ENCODE peak calls at places on chromosomes 7 and 10, in seven cellular contexts. One of them, this sample, is unnamed.

GRCh38 chr10:121409466-121410104 is 188.7 kb downstream of the FGFR2 start:
- DNase-seq in GM03348: no peak
- DNase-seq in activated gamma-delta T cell treated with anti-CD3 and anti-CD28 coated beads, Interleukin-2, amount 50 U/mL, for 16 hours: no peak
- DNase-seq in GM13976: no peak
- DNase-seq in OCI-LY7: no peak
- DNase-seq in substantia nigra: no peak
- DNase-seq in progenitor cell of endocrine pancreas: no peak
- DNase-seq in this sample: no peak

GRCh38 chr10:30111340-30111980 is 52.1 kb upstream of the JCAD start:
- DNase-seq in substantia nigra: no peak
- DNase-seq in progenitor cell of endocrine pancreas: no peak
- DNase-seq in GM13976: no peak
- DNase-seq in OCI-LY7: no peak
- DNase-seq in activated gamma-delta T cell treated with anti-CD3 and anti-CD28 coated beads, Interleukin-2, amount 50 U/mL, for 16 hours: no peak
- DNase-seq in GM03348: peak
- DNase-seq in this sample: no peak

GRCh38 chr10:125392140-125392539 is 231.8 kb upstream of the CTBP2 start:
- DNase-seq in OCI-LY7: no peak
- DNase-seq in substantia nigra: no peak
- DNase-seq in progenitor cell of endocrine pancreas: no peak
- DNase-seq in GM03348: peak
- DNase-seq in GM13976: no peak
- DNase-seq in activated gamma-delta T cell treated with anti-CD3 and anti-CD28 coated beads, Interleukin-2, amount 50 U/mL, for 16 hours: no peak
- DNase-seq in this sample: no peak

GRCh38 chr7:149125189-149125863 is 798 bp downstream of the ZNF425 start:
- DNase-seq in substantia nigra: no peak
- DNase-seq in activated gamma-delta T cell treated with anti-CD3 and anti-CD28 coated beads, Interleukin-2, amount 50 U/mL, for 16 hours: no peak
- DNase-seq in GM13976: no peak
- DNase-seq in GM03348: no peak
- DNase-seq in OCI-LY7: peak
- DNase-seq in progenitor cell of endocrine pancreas: no peak
- DNase-seq in this sample: no peak

GRCh38 chr7:131878777-131879176 is 322.3 kb upstream of the PODXL start:
- DNase-seq in substantia nigra: no peak
- DNase-seq in progenitor cell of endocrine pancreas: no peak
- DNase-seq in activated gamma-delta T cell treated with anti-CD3 and anti-CD28 coated beads, Interleukin-2, amount 50 U/mL, for 16 hours: no peak
- DNase-seq in GM13976: no peak
- DNase-seq in OCI-LY7: no peak
- DNase-seq in GM03348: no peak
- DNase-seq in this sample: no peak

GRCh38 chr7:134327896-134328295 is 11.2 kb upstream of the SLC35B4 start:
- DNase-seq in OCI-LY7: peak
- DNase-seq in GM13976: peak
- DNase-seq in GM03348: peak
- DNase-seq in activated gamma-delta T cell treated with anti-CD3 and anti-CD28 coated beads, Interleukin-2, amount 50 U/mL, for 16 hours: peak
- DNase-seq in progenitor cell of endocrine pancreas: no peak
- DNase-seq in substantia nigra: peak
- DNase-seq in this sample: peak

GRCh38 chr10:51843966-51844365 is 144.6 kb upstream of the CSTF2T start:
- DNase-seq in activated gamma-delta T cell treated with anti-CD3 and anti-CD28 coated beads, Interleukin-2, amount 50 U/mL, for 16 hours: no peak
- DNase-seq in GM13976: no peak
- DNase-seq in progenitor cell of endocrine pancreas: no peak
- DNase-seq in OCI-LY7: no peak
- DNase-seq in substantia nigra: no peak
- DNase-seq in GM03348: no peak
- DNase-seq in this sample: no peak

GRCh38 chr10:15877836-15878576 is 17.7 kb upstream of the MINDY3 start:
- DNase-seq in activated gamma-delta T cell treated with anti-CD3 and anti-CD28 coated beads, Interleukin-2, amount 50 U/mL, for 16 hours: no peak
- DNase-seq in GM13976: no peak
- DNase-seq in progenitor cell of endocrine pancreas: no peak
- DNase-seq in substantia nigra: no peak
- DNase-seq in OCI-LY7: no peak
- DNase-seq in GM03348: no peak
- DNase-seq in this sample: no peak

GRCh38 chr7:158322616-158323530 is 264.8 kb downstream of the PTPRN2 start:
- DNase-seq in progenitor cell of endocrine pancreas: no peak
- DNase-seq in activated gamma-delta T cell treated with anti-CD3 and anti-CD28 coated beads, Interleukin-2, amount 50 U/mL, for 16 hours: no peak
- DNase-seq in substantia nigra: no peak
- DNase-seq in OCI-LY7: no peak
- DNase-seq in GM13976: no peak
- DNase-seq in GM03348: no peak
- DNase-seq in this sample: no peak

GRCh38 chr10:33273295-33274002 is 61.0 kb downstream of the NRP1 start:
- DNase-seq in GM03348: peak
- DNase-seq in substantia nigra: peak
- DNase-seq in activated gamma-delta T cell treated with anti-CD3 and anti-CD28 coated beads, Interleukin-2, amount 50 U/mL, for 16 hours: no peak
- DNase-seq in progenitor cell of endocrine pancreas: no peak
- DNase-seq in OCI-LY7: no peak
- DNase-seq in GM13976: no peak
- DNase-seq in this sample: no peak

GRCh38 chr10:21516270-21517131 is 9.0 kb downstream of the SKIDA1 start:
- DNase-seq in GM03348: peak
- DNase-seq in GM13976: peak
- DNase-seq in OCI-LY7: peak
- DNase-seq in activated gamma-delta T cell treated with anti-CD3 and anti-CD28 coated beads, Interleukin-2, amount 50 U/mL, for 16 hours: no peak
- DNase-seq in progenitor cell of endocrine pancreas: no peak
- DNase-seq in substantia nigra: peak
- DNase-seq in this sample: peak

GRCh38 chr10:111973306-111973705 is 210.3 kb downstream of the GPAM start:
- DNase-seq in GM13976: no peak
- DNase-seq in progenitor cell of endocrine pancreas: no peak
- DNase-seq in GM03348: peak
- DNase-seq in activated gamma-delta T cell treated with anti-CD3 and anti-CD28 coated beads, Interleukin-2, amount 50 U/mL, for 16 hours: no peak
- DNase-seq in OCI-LY7: no peak
- DNase-seq in substantia nigra: no peak
- DNase-seq in this sample: no peak

GRCh38 chr10:118397391-118397790 is 55.3 kb upstream of the FAM204A start:
- DNase-seq in substantia nigra: no peak
- DNase-seq in progenitor cell of endocrine pancreas: no peak
- DNase-seq in GM03348: no peak
- DNase-seq in GM13976: no peak
- DNase-seq in OCI-LY7: no peak
- DNase-seq in activated gamma-delta T cell treated with anti-CD3 and anti-CD28 coated beads, Interleukin-2, amount 50 U/mL, for 16 hours: no peak
- DNase-seq in this sample: no peak

GRCh38 chr7:35537067-35538023 is 157.6 kb downstream of the HERPUD2 start:
- DNase-seq in GM13976: peak
- DNase-seq in GM03348: peak
- DNase-seq in OCI-LY7: peak
- DNase-seq in substantia nigra: peak
- DNase-seq in progenitor cell of endocrine pancreas: peak
- DNase-seq in activated gamma-delta T cell treated with anti-CD3 and anti-CD28 coated beads, Interleukin-2, amount 50 U/mL, for 16 hours: peak
- DNase-seq in this sample: peak

GRCh38 chr7:36188266-36188665 is 35.2 kb downstream of the EEPD1 start:
- DNase-seq in GM03348: no peak
- DNase-seq in OCI-LY7: no peak
- DNase-seq in progenitor cell of endocrine pancreas: no peak
- DNase-seq in substantia nigra: peak
- DNase-seq in activated gamma-delta T cell treated with anti-CD3 and anti-CD28 coated beads, Interleukin-2, amount 50 U/mL, for 16 hours: no peak
- DNase-seq in GM13976: no peak
- DNase-seq in this sample: no peak

GRCh38 chr7:41880107-41880506 is 177.2 kb upstream of the INHBA start:
- DNase-seq in GM13976: no peak
- DNase-seq in GM03348: peak
- DNase-seq in progenitor cell of endocrine pancreas: no peak
- DNase-seq in activated gamma-delta T cell treated with anti-CD3 and anti-CD28 coated beads, Interleukin-2, amount 50 U/mL, for 16 hours: no peak
- DNase-seq in OCI-LY7: no peak
- DNase-seq in substantia nigra: peak
- DNase-seq in this sample: no peak

GRCh38 chr7:33946094-33946699 is 40.9 kb downstream of the BMPER start:
- DNase-seq in substantia nigra: no peak
- DNase-seq in GM03348: no peak
- DNase-seq in activated gamma-delta T cell treated with anti-CD3 and anti-CD28 coated beads, Interleukin-2, amount 50 U/mL, for 16 hours: no peak
- DNase-seq in OCI-LY7: no peak
- DNase-seq in progenitor cell of endocrine pancreas: no peak
- DNase-seq in GM13976: no peak
- DNase-seq in this sample: no peak

GRCh38 chr7:132584796-132585494 is 8.7 kb upstream of the PLXNA4 start:
- DNase-seq in substantia nigra: no peak
- DNase-seq in progenitor cell of endocrine pancreas: no peak
- DNase-seq in OCI-LY7: no peak
- DNase-seq in activated gamma-delta T cell treated with anti-CD3 and anti-CD28 coated beads, Interleukin-2, amount 50 U/mL, for 16 hours: no peak
- DNase-seq in GM03348: no peak
- DNase-seq in GM13976: no peak
- DNase-seq in this sample: no peak

GRCh38 chr7:152543801-152544200 is 108.0 kb upstream of the KMT2C start:
- DNase-seq in substantia nigra: no peak
- DNase-seq in OCI-LY7: no peak
- DNase-seq in GM13976: no peak
- DNase-seq in progenitor cell of endocrine pancreas: no peak
- DNase-seq in activated gamma-delta T cell treated with anti-CD3 and anti-CD28 coated beads, Interleukin-2, amount 50 U/mL, for 16 hours: no peak
- DNase-seq in GM03348: no peak
- DNase-seq in this sample: no peak

GRCh38 chr7:123070702-123071286 is 75.3 kb upstream of the TAS2R16 start:
- DNase-seq in substantia nigra: no peak
- DNase-seq in GM03348: no peak
- DNase-seq in OCI-LY7: peak
- DNase-seq in GM13976: peak
- DNase-seq in progenitor cell of endocrine pancreas: no peak
- DNase-seq in activated gamma-delta T cell treated with anti-CD3 and anti-CD28 coated beads, Interleukin-2, amount 50 U/mL, for 16 hours: no peak
- DNase-seq in this sample: peak

GRCh38 chr10:18418579-18419210 is 232.7 kb downstream of the NSUN6 start:
- DNase-seq in activated gamma-delta T cell treated with anti-CD3 and anti-CD28 coated beads, Interleukin-2, amount 50 U/mL, for 16 hours: no peak
- DNase-seq in substantia nigra: peak
- DNase-seq in OCI-LY7: no peak
- DNase-seq in GM13976: no peak
- DNase-seq in progenitor cell of endocrine pancreas: no peak
- DNase-seq in GM03348: no peak
- DNase-seq in this sample: no peak

This sample was measured in SK-MEL-5.